ENCODE peak calls at places on chromosomes 16 and 17, in ten cellular contexts. C is posterior vena cava; W is foreskin fibroblast; H is effector CD4-positive, alpha-beta T cell; M is activated CD4-positive, alpha-beta T cell treated with anti-CD3 and anti-CD28 coated beads, Interleukin-2, amount 10 ng/mL, durations not matched to agents 24 days and 14 days; K is body of pancreas; P is RWPE1; L is effector memory CD8-positive, alpha-beta T cell; I is AG04450; N is activated gamma-delta T cell treated with anti-CD3 and anti-CD28 coated beads, Interleukin-2, amount 50 U/mL, for 16 hours. U is an unnamed sample.

GRCh38 chr17:81246679-81247338 is 7.7 kb downstream of the NDUFAF8 start:
- DNase-seq in H (no peak), N (no peak), L (no peak), C (no peak), W (no peak), K (no peak), I (no peak), P (no peak), M (no peak), U (no peak)

GRCh38 chr17:4163951-4164350 is 21.0 kb downstream of the CYB5D2 start:
- DNase-seq in C (peak), M (no peak), H (no peak), N (no peak), L (no peak), W (peak), I (no peak), P (peak), K (no peak), U (peak)

GRCh38 chr16:26963109-26963508 is 103.6 kb upstream of the C16orf82 start:
- DNase-seq in H (no peak), K (no peak), W (peak), L (no peak), M (peak), I (no peak), C (no peak), P (no peak), N (no peak), U (no peak)

GRCh38 chr16:25063102-25063501 is 47.9 kb upstream of the ARHGAP17 start:
- DNase-seq in W (no peak), C (no peak), I (no peak), P (no peak), M (no peak), L (no peak), N (no peak), K (no peak), H (no peak), U (no peak)

GRCh38 chr17:57112994-57113393 is 27.9 kb downstream of the AKAP1 start:
- DNase-seq in H (no peak), N (no peak), I (no peak), C (no peak), W (no peak), M (no peak), K (no peak), P (no peak), L (no peak), U (no peak)

GRCh38 chr16:53991181-53992056 is 287.5 kb downstream of the FTO start:
- DNase-seq in N (no peak), H (no peak), L (no peak), I (peak), W (peak), M (peak), C (no peak), P (no peak), K (peak), U (peak)

GRCh38 chr17:81682565-81683207 is 911 bp downstream of the ARL16 start:
- DNase-seq in N (no peak), K (no peak), M (no peak), H (no peak), W (peak), C (no peak), I (no peak), L (no peak), P (no peak), U (no peak)

GRCh38 chr17:37701424-37702020 is 43.3 kb downstream of the HNF1B start:
- DNase-seq in K (peak), M (peak), N (no peak), L (peak), P (no peak), I (no peak), W (peak), H (peak), C (no peak), U (peak)

GRCh38 chr16:46916980-46917379 is 32.8 kb downstream of the GPT2 start:
- DNase-seq in I (no peak), M (no peak), W (no peak), K (no peak), C (no peak), H (no peak), P (no peak), N (no peak), L (no peak), U (peak)